ENCODE peak calls at places on chromosomes 11 and 22, in eight cellular contexts. O, I, G, U, V, Q, P and J are unnamed samples.

GRCh38 chr11:83641511-83641910 is 355.3 kb upstream of the CCDC90B start:
- DNase-seq in O (no peak), I (no peak), G (no peak), U (no peak), V (peak; percentile 50), Q (no peak), P (no peak), J (no peak)

GRCh38 chr11:78586452-78587046 is 11.9 kb upstream of the NARS2 start:
- DNase-seq in O (no peak), I (no peak), G (no peak), U (no peak), V (no peak), Q (peak; percentile 20), P (no peak), J (no peak)

GRCh38 chr22:48581821-48582469 is 1245.7 kb downstream of the BRD1 start:
- DNase-seq in O (peak; percentile 62), I (no peak), G (no peak), U (no peak), V (peak; percentile 17), Q (no peak), P (no peak), J (no peak)

GRCh38 chr11:27319065-27319464 is 44.0 kb downstream of the CCDC34 start:
- DNase-seq in O (no peak), I (no peak), G (no peak), U (no peak), V (no peak), Q (no peak), P (peak; percentile 21), J (no peak)

GRCh38 chr22:31177420-31178162 is 17.6 kb downstream of the RNF185 start:
- DNase-seq in O (no peak), I (no peak), G (peak; percentile 0), U (no peak), V (no peak), Q (no peak), P (no peak), J (no peak)

GRCh38 chr11:115660072-115660805 is 156.0 kb upstream of the CADM1 start:
- DNase-seq in O (peak; percentile 68), I (no peak), G (no peak), U (no peak), V (no peak), Q (no peak), P (no peak), J (no peak)

GRCh38 chr22:39266398-39267030 is 21.7 kb upstream of the PDGFB start:
- DNase-seq in O (no peak), I (no peak), G (no peak), U (no peak), V (no peak), Q (no peak), P (peak; percentile 65), J (no peak)

GRCh38 chr11:79237676-79238075 is 203.2 kb downstream of the TENM4 start:
- DNase-seq in O (peak; percentile 61), I (no peak), G (no peak), U (no peak), V (no peak), Q (no peak), P (no peak), J (no peak)

GRCh38 chr11:1564535-1565172 is 7.4 kb downstream of the DUSP8 start:
- DNase-seq in O (peak; percentile 94), I (no peak), G (no peak), U (no peak), V (peak; percentile 77), Q (no peak), P (no peak), J (no peak)

GRCh38 chr11:110883266-110883665 is 171.0 kb upstream of the ARHGAP20 start:
- DNase-seq in O (peak; percentile 27), I (no peak), G (no peak), U (no peak), V (no peak), Q (no peak), P (no peak), J (no peak)

GRCh38 chr22:23384451-23384850 is 195.6 kb downstream of the IGLL1 start:
- DNase-seq in O (no peak), I (no peak), G (no peak), U (no peak), V (no peak), Q (no peak), P (no peak), J (no peak)

GRCh38 chr11:43130616-43131015 is 181.2 kb upstream of the API5 start:
- DNase-seq in O (peak; percentile 83), I (no peak), G (peak; percentile 19), U (peak; percentile 7), V (no peak), Q (no peak), P (no peak), J (no peak)

GRCh38 chr11:19359425-19360000 is 118.8 kb upstream of the E2F8 start:
- DNase-seq in O (no peak), I (no peak), G (no peak), U (no peak), V (no peak), Q (no peak), P (no peak), J (no peak)

GRCh38 chr11:17778352-17778751 is 43.8 kb downstream of the KCNC1 start:
- DNase-seq in O (no peak), I (no peak), G (no peak), U (no peak), V (no peak), Q (no peak), P (no peak), J (no peak)